ENCODE peak calls at places on chromosomes 4 and X, in five cellular contexts. One of them, this sample, is unnamed.

GRCh38 chr4:113505057-113505456 is 256.5 kb downstream of the CAMK2D start:
- DNase-seq in thyroid gland: no peak
- DNase-seq in lung: no peak
- DNase-seq in left lung: no peak
- DNase-seq in fibroblast of lung: no peak
- DNase-seq in this sample: no peak

GRCh38 chr4:76801621-76802545 is 96.1 kb downstream of the SOWAHB start:
- DNase-seq in thyroid gland: peak; percentile 14
- DNase-seq in lung: no peak
- DNase-seq in left lung: no peak
- DNase-seq in fibroblast of lung: peak; percentile 36
- DNase-seq in this sample: no peak

GRCh38 chr4:169922632-169923276 is 103.4 kb downstream of the MFAP3L start:
- DNase-seq in thyroid gland: peak; percentile 13
- DNase-seq in lung: no peak
- DNase-seq in left lung: no peak
- DNase-seq in fibroblast of lung: peak; percentile 23
- DNase-seq in this sample: no peak

GRCh38 chrX:69137371-69137881 is 27.8 kb downstream of the PJA1 start:
- DNase-seq in thyroid gland: peak; percentile 32
- DNase-seq in lung: no peak
- DNase-seq in left lung: no peak
- DNase-seq in fibroblast of lung: peak; percentile 78
- DNase-seq in this sample: no peak

GRCh38 chr4:156962551-156962974 is 9.0 kb downstream of the PDGFC start:
- DNase-seq in thyroid gland: no peak
- DNase-seq in lung: no peak
- DNase-seq in left lung: no peak
- DNase-seq in fibroblast of lung: peak; percentile 92
- DNase-seq in this sample: no peak

GRCh38 chr4:70902577-70903281 is 560 bp downstream of the MOB1B start:
- DNase-seq in thyroid gland: peak; percentile 44
- DNase-seq in lung: peak; percentile 39
- DNase-seq in left lung: peak; percentile 50
- DNase-seq in fibroblast of lung: no peak
- DNase-seq in this sample: no peak

GRCh38 chr4:34046580-34046979 is 2197.7 kb downstream of the ARAP2 start:
- DNase-seq in thyroid gland: no peak
- DNase-seq in lung: no peak
- DNase-seq in left lung: no peak
- DNase-seq in fibroblast of lung: peak; percentile 66
- DNase-seq in this sample: no peak

GRCh38 chr4:108426493-108426892 is 193.9 kb upstream of the RPL34 start:
- DNase-seq in thyroid gland: no peak
- DNase-seq in lung: no peak
- DNase-seq in left lung: no peak
- DNase-seq in fibroblast of lung: peak; percentile 84
- DNase-seq in this sample: no peak

DNA sequence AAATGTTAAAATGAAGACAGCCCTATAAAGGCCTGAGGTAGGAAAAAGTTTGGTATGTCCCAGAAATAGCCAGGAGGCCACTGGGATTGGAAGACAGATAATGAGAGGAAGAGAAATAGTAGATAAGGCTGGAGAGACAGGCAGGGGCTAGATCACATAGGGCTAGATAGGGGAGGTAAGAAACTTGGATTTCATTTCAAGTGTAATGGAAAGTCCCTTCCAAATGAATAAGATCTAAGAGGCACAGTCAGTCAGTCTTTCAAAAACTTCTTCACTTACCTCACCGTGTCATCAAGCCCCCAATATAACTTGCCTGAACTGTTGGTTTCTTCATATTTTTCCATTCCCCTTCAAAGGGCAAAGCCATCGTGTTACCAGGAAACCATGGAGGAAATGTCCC is 121.8 kb downstream of the SPCS3 start:
- DNase-seq in thyroid gland: no peak
- DNase-seq in lung: no peak
- DNase-seq in left lung: no peak
- DNase-seq in fibroblast of lung: no peak
- DNase-seq in this sample: no peak
- H3K27me3 ChIP-seq in thyroid gland: no peaks in the 10 kb centered on the region
- H3K27me3 ChIP-seq in lung: no peaks in the 10 kb centered on the region
- H3K27me3 ChIP-seq in left lung: no peaks in the 10 kb centered on the region
- H3K27me3 ChIP-seq in fibroblast of lung: no peaks in the 10 kb centered on the region
- H3K27me3 ChIP-seq in this sample: no peaks in the 10 kb centered on the region

GRCh38 chr4:42401171-42401570 is 3.9 kb downstream of the SHISA3 start:
- DNase-seq in thyroid gland: no peak
- DNase-seq in lung: no peak
- DNase-seq in left lung: no peak
- DNase-seq in fibroblast of lung: no peak
- DNase-seq in this sample: no peak
- H3K27me3 ChIP-seq in thyroid gland: no peaks in the 10 kb centered on the region
- H3K27me3 ChIP-seq in lung: no peaks in the 10 kb centered on the region
- H3K27me3 ChIP-seq in left lung: peaks cover 71% of the 10 kb centered on the region
- H3K27me3 ChIP-seq in fibroblast of lung: peaks cover 15% of the 10 kb centered on the region
- H3K27me3 ChIP-seq in this sample: peaks cover 4% of the 10 kb centered on the region

GRCh38 chrX:40148439-40149285 is 50.9 kb upstream of the BCOR start:
- DNase-seq in thyroid gland: no peak
- DNase-seq in lung: no peak
- DNase-seq in left lung: no peak
- DNase-seq in fibroblast of lung: no peak
- DNase-seq in this sample: no peak
- H3K27me3 ChIP-seq in thyroid gland: peaks cover 7% of the 10 kb centered on the region
- H3K27me3 ChIP-seq in lung: peaks cover 15% of the 10 kb centered on the region
- H3K27me3 ChIP-seq in left lung: peaks cover 9% of the 10 kb centered on the region
- H3K27me3 ChIP-seq in fibroblast of lung: no peaks in the 10 kb centered on the region
- H3K27me3 ChIP-seq in this sample: no peaks in the 10 kb centered on the region

DNA sequence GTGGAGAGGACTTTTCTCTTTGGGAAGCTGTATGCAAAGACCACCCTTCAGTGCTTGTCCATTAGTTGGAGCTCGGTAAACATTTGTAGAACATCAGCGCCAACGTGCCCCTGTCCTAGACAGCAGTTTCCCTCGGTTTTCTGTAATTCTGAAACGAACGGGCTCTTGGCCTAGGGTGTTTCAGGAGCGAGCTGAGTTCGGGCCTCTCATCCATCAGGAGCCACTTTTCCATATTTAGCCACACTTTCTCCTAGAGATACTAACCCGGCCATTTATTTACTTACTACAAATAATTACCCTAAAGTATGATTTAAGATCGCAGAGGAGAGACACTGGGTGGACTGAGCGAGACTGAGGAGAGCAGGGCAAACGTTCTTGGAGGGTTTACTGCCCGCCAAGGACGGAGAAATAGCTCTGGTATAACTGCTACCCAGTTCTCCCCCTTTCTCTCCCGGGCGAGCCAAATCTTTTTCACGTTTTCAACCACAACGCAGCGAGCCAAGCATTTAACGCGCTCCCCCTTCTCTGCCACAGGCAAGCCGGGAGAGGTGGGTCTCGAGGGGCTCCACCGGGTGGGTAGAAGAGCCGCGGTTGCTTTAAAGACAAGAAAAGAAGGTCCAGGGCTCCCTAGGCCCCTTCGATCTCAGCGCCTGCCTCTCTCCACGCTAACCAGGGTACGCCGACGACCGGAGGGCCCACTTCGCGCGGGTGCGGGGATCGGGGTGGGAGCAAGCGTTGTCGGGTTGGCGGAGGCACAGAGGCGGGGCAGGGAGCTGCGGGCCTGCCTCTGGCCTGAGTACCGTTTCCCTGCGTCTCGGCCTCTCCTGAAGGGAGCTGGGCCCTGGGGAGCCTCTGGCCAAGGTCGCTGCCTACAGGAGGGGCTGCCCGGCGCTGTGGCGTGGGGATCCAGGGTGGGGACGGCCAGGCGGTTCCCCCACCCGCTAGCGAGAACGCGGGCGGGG is 10.8 kb upstream of the PITX2 start:
- DNase-seq in thyroid gland: no peak
- DNase-seq in lung: no peak
- DNase-seq in left lung: no peak
- DNase-seq in fibroblast of lung: no peak
- DNase-seq in this sample: no peak
- H3K27me3 ChIP-seq in thyroid gland: peaks cover 80% of the 10 kb centered on the region
- H3K27me3 ChIP-seq in lung: peaks cover 11% of the 10 kb centered on the region
- H3K27me3 ChIP-seq in left lung: peaks cover 100% of the 10 kb centered on the region
- H3K27me3 ChIP-seq in fibroblast of lung: peaks cover 83% of the 10 kb centered on the region
- H3K27me3 ChIP-seq in this sample: no peaks in the 10 kb centered on the region

GRCh38 chr4:173524218-173525117 is 5.6 kb downstream of the HAND2 start:
- DNase-seq in thyroid gland: no peak
- DNase-seq in lung: no peak
- DNase-seq in left lung: no peak
- DNase-seq in fibroblast of lung: no peak
- DNase-seq in this sample: no peak
- H3K27me3 ChIP-seq in thyroid gland: peaks cover 59% of the 10 kb centered on the region
- H3K27me3 ChIP-seq in lung: peaks cover 14% of the 10 kb centered on the region
- H3K27me3 ChIP-seq in left lung: peaks cover 100% of the 10 kb centered on the region
- H3K27me3 ChIP-seq in fibroblast of lung: peaks cover 68% of the 10 kb centered on the region
- H3K27me3 ChIP-seq in this sample: peaks cover 18% of the 10 kb centered on the region

This sample was measured in SJSA1.